ENCODE peak calls at places on chromosomes 1 and 21, in five cellular contexts. I, T, J, D and M are unnamed samples.

GRCh38 chr21:36699546-36700294 is 805 bp downstream of the SIM2 start:
- DNase-seq in I (no peak), T (no peak), J (no peak), D (no peak), M (no peak)

GRCh38 chr1:227916655-227917054 is 31.1 kb downstream of the WNT9A start:
- DNase-seq in I (no peak), T (peak; percentile 17), J (no peak), D (no peak), M (no peak)

GRCh38 chr1:232574867-232575523 is 54.9 kb downstream of the SIPA1L2 start:
- DNase-seq in I (no peak), T (no peak), J (no peak), D (no peak), M (peak; percentile 15)

GRCh38 chr1:80534606-80535360 is 1266.0 kb upstream of the ADGRL2 start:
- DNase-seq in I (no peak), T (no peak), J (no peak), D (no peak), M (no peak)

GRCh38 chr1:186008920-186009737 is 274.9 kb downstream of the HMCN1 start:
- DNase-seq in I (no peak), T (no peak), J (no peak), D (no peak), M (no peak)

GRCh38 chr1:20233394-20233793 is 47.1 kb upstream of the PLA2G2C start:
- DNase-seq in I (peak; percentile 4), T (no peak), J (no peak), D (no peak), M (no peak)

GRCh38 chr1:203273206-203273868 is 32.0 kb upstream of the BTG2 start:
- DNase-seq in I (peak; percentile 86), T (peak; percentile 93), J (peak; percentile 96), D (peak; percentile 92), M (peak; percentile 60)

GRCh38 chr1:180241716-180242544 is 11.9 kb downstream of the LHX4 start:
- DNase-seq in I (no peak), T (no peak), J (no peak), D (no peak), M (no peak)

GRCh38 chr1:234956821-234957329 is 171.8 kb downstream of the TOMM20 start:
- DNase-seq in I (no peak), T (no peak), J (no peak), D (no peak), M (no peak)

GRCh38 chr1:224632921-224633321 is 16.8 kb downstream of the CNIH3 start:
- DNase-seq in I (no peak), T (no peak), J (no peak), D (no peak), M (no peak)

GRCh38 chr1:65467536-65467935 is 47.1 kb downstream of the LEPR start:
- DNase-seq in I (no peak), T (peak; percentile 59), J (no peak), D (no peak), M (no peak)

GRCh38 chr1:162088281-162088969 is 18.9 kb downstream of the NOS1AP start:
- DNase-seq in I (no peak), T (no peak), J (no peak), D (no peak), M (no peak)

GRCh38 chr1:197771388-197771787 is 3.9 kb downstream of the DENND1B start:
- DNase-seq in I (no peak), T (no peak), J (no peak), D (no peak), M (no peak)

GRCh38 chr1:111648826-111649225 is 29.2 kb downstream of the RAP1A start:
- DNase-seq in I (no peak), T (no peak), J (no peak), D (no peak), M (no peak)

GRCh38 chr1:63322248-63322943 is at the start of gene FOXD3:
- DNase-seq in I (no peak), T (peak; percentile 85), J (peak; percentile 57), D (no peak), M (no peak)

GRCh38 chr1:109977657-109978378 is 6.7 kb upstream of the AHCYL1 start:
- DNase-seq in I (no peak), T (peak; percentile 88), J (no peak), D (peak; percentile 54), M (no peak)

GRCh38 chr21:43634618-43635017 is 24.7 kb downstream of the HSF2BP start:
- DNase-seq in I (no peak), T (no peak), J (no peak), D (no peak), M (no peak)

GRCh38 chr1:44531785-44532566 is 126.9 kb downstream of the RNF220 start:
- DNase-seq in I (no peak), T (no peak), J (no peak), D (no peak), M (no peak)

GRCh38 chr1:53621144-53621543 is 117.8 kb downstream of the GLIS1 start:
- DNase-seq in I (no peak), T (no peak), J (no peak), D (peak; percentile 39), M (no peak)